ENCODE peak calls at places on chromosomes 4 and X, in seven cellular contexts. U is cardiac muscle cell, J is aorta, O is ovary, C is mammary epithelial cell, V is PC-3, E is tibial nerve. L is an unnamed sample. For H3K4me1, the result is how much of the 10 kb centered on the place peaks cover.

GRCh38 chr4:170035231-170035630 is 9.0 kb upstream of the MFAP3L start:
- DNase-seq in C (no peak), V (no peak), O (no peak), E (no peak), U (no peak), J (no peak), L (no peak)

GRCh38 chrX:12956704-12957541 is 18.0 kb upstream of the TMSB4X start:
- DNase-seq in C (peak), U (peak), E (no peak), O (no peak), J (no peak), V (peak), L (no peak)

GRCh38 chr4:85993641-85994040 is 366.2 kb downstream of the MAPK10 start:
- DNase-seq in J (no peak), E (no peak), U (no peak), V (no peak), O (no peak), C (no peak), L (no peak)

GRCh38 chr4:79237836-79238235 is 88.0 kb downstream of the NAA11 start:
- DNase-seq in U (no peak), V (no peak), C (no peak), E (no peak), J (no peak), O (no peak), L (no peak)

GRCh38 chr4:82984459-82984858 is 26.2 kb downstream of the LIN54 start:
- DNase-seq in E (no peak), V (peak), U (peak), O (no peak), C (peak), J (no peak), L (no peak)

GRCh38 chr4:37889849-37890500 is 909 bp upstream of the TBC1D1 start:
- DNase-seq in J (peak), E (no peak), U (peak), O (peak), C (no peak), V (no peak), L (peak)

GRCh38 chrX:129606918-129607317 is 47.8 kb downstream of the APLN start:
- DNase-seq in J (no peak), O (peak), V (peak), U (peak), E (peak), C (peak), L (peak)

GRCh38 chr4:834368-835147 is 8.6 kb upstream of the CPLX1 start:
- DNase-seq in U (no peak), J (peak), V (no peak), E (no peak), C (no peak), O (no peak), L (no peak)

GRCh38 chr4:57110635-57111546 is 706 bp upstream of the IGFBP7 start:
- DNase-seq in U (peak), E (peak), V (no peak), J (no peak), C (peak), O (peak), L (peak)

GRCh38 chr4:613126-613525 is 12.2 kb upstream of the PDE6B start:
- DNase-seq in U (no peak), V (no peak), C (no peak), O (no peak), J (peak), E (no peak), L (no peak)

GRCh38 chr4:124188601-124189000 is 523.9 kb downstream of the ANKRD50 start:
- DNase-seq in U (no peak), V (no peak), C (no peak), J (no peak), E (no peak), O (no peak), L (no peak)

GRCh38 chrX:45806410-45807121 is 605.9 kb upstream of the DIPK2B start:
- DNase-seq in J (no peak), U (peak), O (no peak), V (no peak), C (peak), E (no peak), L (no peak)

GRCh38 chr4:56728512-56728911 is 47.4 kb upstream of the HOPX start:
- DNase-seq in O (peak), C (peak), E (peak), U (peak), V (peak), J (no peak), L (peak)

GRCh38 chrX:1592128-1592862 is 891 bp downstream of the AKAP17A start:
- DNase-seq in U (peak), E (no peak), C (peak), O (peak), J (peak), V (peak), L (no peak)

DNA sequence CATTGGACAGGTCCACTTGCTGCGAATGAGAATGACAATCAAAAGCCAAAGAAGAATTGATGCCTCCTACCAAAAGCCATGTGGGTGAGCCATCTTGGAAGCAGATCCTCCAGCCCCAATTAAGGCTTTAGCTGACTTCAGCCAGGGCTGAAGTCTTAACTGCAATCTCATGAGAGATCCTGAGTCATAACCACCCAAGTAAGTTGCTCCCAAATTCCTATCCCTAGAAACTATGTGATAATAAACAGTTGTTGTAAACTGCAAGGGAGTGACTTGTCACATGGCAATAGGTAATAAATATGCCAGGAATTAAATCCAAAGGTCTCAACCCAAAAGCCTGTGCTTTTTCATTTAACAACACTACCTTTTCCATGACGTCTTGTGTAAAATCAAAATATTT is 154.3 kb upstream of the TBL1X start:
- DNase-seq in O (no peak), E (no peak), V (peak), U (peak), C (no peak), J (no peak), L (no peak)
- H3K27ac ChIP-seq in O (no peak), E (no peak), V (peak), U (no peak), C (no peak), J (no peak), L (no peak)

DNA sequence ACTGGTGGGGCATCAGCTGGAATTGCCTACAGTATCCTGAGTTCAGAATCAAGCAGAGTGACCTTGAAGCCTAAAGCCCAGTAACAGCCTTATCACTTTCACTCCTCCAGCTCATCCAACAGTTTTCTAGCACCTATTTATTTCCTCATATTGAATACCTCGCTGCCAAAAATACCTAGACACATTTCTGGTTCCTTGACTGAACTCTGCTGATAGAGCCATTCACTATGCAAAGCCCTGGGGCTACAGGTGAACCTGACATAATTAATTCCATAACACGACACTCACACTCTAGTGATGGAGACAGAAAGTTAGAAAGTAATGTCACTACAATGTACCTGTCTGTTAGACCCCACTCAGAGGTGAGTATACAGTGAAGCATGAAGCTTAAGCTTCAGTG is 149.0 kb upstream of the STX18 start:
- DNase-seq in V (no peak), O (no peak), E (no peak), C (no peak), J (no peak), U (no peak), L (no peak)
- H3K4me1 ChIP-seq in V (under half), O (under half), E (under half), C (under half), J (under half), U (under half), L (under half)

GRCh38 chrX:38900719-38901118 is 99.5 kb downstream of the MID1IP1 start:
- DNase-seq in V (no peak), C (no peak), E (no peak), O (no peak), U (no peak), J (no peak), L (no peak)
- H3K27ac ChIP-seq in V (no peak), C (no peak), E (no peak), O (no peak), U (no peak), J (no peak), L (no peak)

GRCh38 chr4:94571720-94572119 is 120.0 kb downstream of the PDLIM5 start:
- DNase-seq in E (no peak), O (no peak), V (no peak), J (no peak), U (no peak), C (no peak), L (no peak)
- H3K4me1 ChIP-seq in E (under half), O (under half), V (under half), J (under half), U (under half), C (under half), L (under half)

DNA sequence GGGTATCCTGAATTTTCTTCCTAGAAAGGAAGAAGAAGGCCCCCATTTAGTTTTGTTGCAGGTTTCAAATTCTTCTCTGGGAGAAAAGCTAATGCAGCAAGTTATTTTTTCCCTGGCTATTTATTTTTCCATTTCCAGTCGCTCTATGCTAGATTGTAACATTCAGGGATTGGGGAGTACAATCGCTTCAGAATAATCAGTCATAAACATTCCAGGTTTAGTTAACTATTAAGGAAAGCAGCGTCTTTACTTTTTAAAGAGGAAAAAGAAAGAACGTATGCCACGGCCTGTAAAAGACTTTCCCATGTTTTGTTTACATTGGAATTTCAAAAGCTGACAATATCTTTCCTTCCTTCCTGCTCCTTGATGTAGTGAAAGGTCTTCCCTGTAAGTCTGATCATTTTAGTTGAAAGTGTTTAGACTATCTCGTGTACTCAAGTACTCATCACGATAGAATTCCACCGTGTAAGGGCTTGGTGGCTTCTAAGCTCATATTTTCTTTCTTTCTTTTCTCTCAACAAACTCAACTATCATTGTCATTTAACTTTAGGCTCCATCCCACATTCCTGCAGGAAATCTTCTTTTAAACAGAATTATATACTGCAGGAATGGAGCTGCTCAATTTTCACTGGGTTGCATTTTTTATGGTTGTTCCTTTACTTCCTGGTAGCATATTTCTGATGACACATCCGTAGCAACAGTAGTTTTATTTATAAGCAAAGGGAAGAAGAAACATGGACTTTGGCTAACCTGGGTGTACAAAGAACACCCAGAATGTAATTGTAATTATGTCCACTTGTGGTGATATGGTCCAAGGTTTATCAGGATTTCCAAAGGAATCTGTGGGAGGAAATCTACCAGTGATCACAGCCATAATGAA is 213.1 kb upstream of the FAT1 start:
- DNase-seq in J (no peak), C (peak), E (no peak), V (peak), O (no peak), U (peak), L (no peak)
- H3K27ac ChIP-seq in J (no peak), C (peak), E (peak), V (peak), O (no peak), U (no peak), L (no peak)

DNA sequence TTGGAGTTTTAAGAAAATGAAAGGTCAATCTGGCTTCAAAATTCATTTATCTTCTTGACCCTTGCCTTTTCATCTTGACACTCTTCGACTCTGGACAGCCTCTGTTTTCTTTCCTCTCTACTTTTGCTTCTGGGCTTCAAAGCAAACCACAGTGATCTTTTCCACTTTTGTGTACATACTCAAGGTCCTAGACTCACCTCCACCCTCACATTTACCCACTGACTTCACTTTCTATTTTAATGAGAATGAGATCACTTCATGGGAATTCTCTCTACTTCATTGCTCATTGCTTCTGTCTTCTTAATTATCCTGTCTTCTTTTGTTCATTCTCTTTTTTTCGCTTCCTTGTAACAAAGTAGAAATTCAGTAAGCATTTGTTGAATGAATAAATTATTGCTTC is 330.1 kb upstream of the HAND2 start:
- DNase-seq in V (no peak), O (no peak), U (no peak), E (no peak), C (no peak), J (no peak), L (no peak)
- H3K4me1 ChIP-seq in V (under half), O (under half), U (under half), E (under half), C (under half), J (under half), L (under half)

DNA sequence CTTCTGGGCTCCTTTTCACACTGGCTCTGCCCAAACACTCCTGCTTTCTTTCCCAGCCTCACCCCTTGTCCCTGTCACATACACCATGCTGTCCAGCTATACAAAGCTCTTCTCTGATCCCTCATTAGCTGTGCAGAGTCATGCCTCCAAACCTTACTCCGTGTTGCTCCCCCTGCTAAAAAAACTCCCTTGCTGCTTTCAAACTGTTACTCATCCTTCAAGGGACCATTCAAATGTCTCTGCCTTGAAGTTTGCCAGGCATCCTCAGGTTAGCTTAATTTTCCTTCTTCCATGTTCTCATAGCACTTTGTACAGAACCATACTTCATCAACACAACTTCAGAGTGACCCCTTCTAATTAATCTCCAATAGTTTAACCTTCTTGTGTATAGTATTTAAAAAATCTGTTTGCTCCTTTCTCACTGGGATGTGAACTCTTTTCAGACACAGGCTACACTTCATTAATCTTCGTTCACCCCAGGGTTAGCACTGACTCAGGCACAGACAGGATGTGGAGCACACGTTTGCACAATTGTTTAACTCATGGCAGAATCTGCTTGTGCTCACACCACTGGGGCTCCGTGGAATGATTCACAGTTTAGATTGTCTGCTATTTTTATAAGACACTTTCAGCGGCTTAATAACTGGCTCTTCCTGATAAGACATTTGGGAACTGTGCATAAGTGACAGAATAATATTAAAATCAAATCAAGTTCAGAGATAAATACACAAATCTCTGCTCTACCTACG is 21.4 kb upstream of the SEL1L3 start:
- DNase-seq in C (peak), E (no peak), U (peak), V (peak), J (no peak), O (no peak), L (no peak)
- H3K27ac ChIP-seq in C (no peak), E (no peak), U (no peak), V (no peak), J (no peak), O (no peak), L (no peak)

GRCh38 chrX:119759333-119759766 is 962 bp downstream of the SOWAHD start:
- DNase-seq in J (no peak), E (no peak), O (no peak), V (no peak), C (no peak), U (no peak), L (no peak)

GRCh38 chrX:119757646-119757978 is 776 bp upstream of the SOWAHD start:
- DNase-seq in J (no peak), U (no peak), E (no peak), V (no peak), C (no peak), O (no peak), L (no peak)

GRCh38 chrX:119757979-119758681 is at the start of gene SOWAHD:
- DNase-seq in C (peak), V (peak), U (no peak), E (no peak), O (peak), J (no peak), L (peak)

GRCh38 chrX:119760026-119760902 is 1.9 kb downstream of the SOWAHD start:
- DNase-seq in U (no peak), J (no peak), V (no peak), C (no peak), E (no peak), O (no peak), L (no peak)

DNA sequence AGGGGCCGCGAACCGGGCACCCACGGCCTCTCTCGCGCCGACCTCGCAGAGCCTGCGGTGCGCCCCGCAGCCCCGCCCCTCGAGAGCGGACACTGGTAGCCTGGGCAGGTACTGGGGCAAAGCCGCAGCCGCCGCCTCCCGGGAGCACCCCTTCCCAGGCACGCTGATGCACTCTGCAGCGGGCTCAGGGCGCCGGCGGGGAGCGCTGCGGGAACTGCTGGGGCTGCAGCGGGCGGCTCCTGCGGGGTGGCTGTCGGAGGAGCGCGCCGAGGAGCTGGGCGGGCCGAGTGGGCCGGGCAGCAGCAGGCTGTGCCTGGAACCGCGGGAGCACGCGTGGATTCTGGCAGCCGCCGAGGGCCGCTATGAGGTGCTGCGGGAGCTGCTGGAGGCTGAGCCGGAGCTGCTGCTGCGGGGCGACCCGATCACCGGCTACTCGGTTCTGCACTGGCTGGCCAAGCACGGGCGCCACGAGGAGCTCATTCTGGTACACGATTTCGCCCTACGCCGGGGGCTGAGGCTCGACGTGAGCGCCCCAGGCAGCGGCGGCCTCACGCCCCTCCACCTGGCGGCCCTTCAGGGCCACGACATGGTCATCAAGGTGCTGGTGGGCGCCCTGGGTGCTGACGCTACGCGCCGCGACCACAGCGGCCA is 419 bp downstream of the SOWAHD start:
- DNase-seq in V (no peak), C (peak), E (no peak), O (peak), U (no peak), J (peak), L (no peak)
- H3K4me1 ChIP-seq in V (under half), C (under half), E (under half), O (under half), U (under half), J (under half), L (under half)